ENCODE peak calls at places on chromosomes 2 and 18, in four cellular contexts. One of them, this sample, is unnamed.

GRCh38 chr2:98775146-98775988 is 44.4 kb upstream of the MGAT4A start:
- DNase-seq in SK-N-SH: no peak
- DNase-seq in GM12878: no peak
- DNase-seq in H1: no peak
- DNase-seq in this sample: no peak

GRCh38 chr2:20421988-20422678 is 24.7 kb upstream of the RHOB start:
- DNase-seq in SK-N-SH: no peak
- DNase-seq in GM12878: no peak
- DNase-seq in H1: no peak
- DNase-seq in this sample: no peak

GRCh38 chr2:88230912-88231311 is 60.8 kb downstream of the THNSL2 start:
- DNase-seq in SK-N-SH: no peak
- DNase-seq in GM12878: no peak
- DNase-seq in H1: no peak
- DNase-seq in this sample: no peak

GRCh38 chr18:2237706-2238105 is 333.6 kb downstream of the METTL4 start:
- DNase-seq in SK-N-SH: no peak
- DNase-seq in GM12878: no peak
- DNase-seq in H1: no peak
- DNase-seq in this sample: no peak

GRCh38 chr18:11981633-11982366 is 493 bp downstream of the IMPA2 start:
- DNase-seq in SK-N-SH: no peak
- DNase-seq in GM12878: no peak
- DNase-seq in H1: peak; percentile 62
- DNase-seq in this sample: peak; percentile 92

GRCh38 chr2:169221745-169222369 is 140.5 kb downstream of the LRP2 start:
- DNase-seq in SK-N-SH: peak; percentile 14
- DNase-seq in GM12878: no peak
- DNase-seq in H1: no peak
- DNase-seq in this sample: no peak

GRCh38 chr2:40611196-40611595 is 159.3 kb upstream of the SLC8A1 start:
- DNase-seq in SK-N-SH: no peak
- DNase-seq in GM12878: no peak
- DNase-seq in H1: no peak
- DNase-seq in this sample: no peak

GRCh38 chr2:7916670-7917069 is 765.2 kb upstream of the ID2 start:
- DNase-seq in SK-N-SH: no peak
- DNase-seq in GM12878: no peak
- DNase-seq in H1: no peak
- DNase-seq in this sample: no peak

GRCh38 chr18:41351430-41351829 is 603.6 kb upstream of the PIK3C3 start:
- DNase-seq in SK-N-SH: no peak
- DNase-seq in GM12878: no peak
- DNase-seq in H1: no peak
- DNase-seq in this sample: peak; percentile 65

GRCh38 chr2:112784199-112785189 is at the start of gene IL1A:
- DNase-seq in SK-N-SH: no peak
- DNase-seq in GM12878: no peak
- DNase-seq in H1: no peak
- DNase-seq in this sample: no peak

GRCh38 chr2:201852462-201852861 is 46.1 kb downstream of the CDK15 start:
- DNase-seq in SK-N-SH: no peak
- DNase-seq in GM12878: no peak
- DNase-seq in H1: no peak
- DNase-seq in this sample: no peak

GRCh38 chr2:127508025-127508620 is 18.2 kb downstream of the IWS1 start:
- DNase-seq in SK-N-SH: no peak
- DNase-seq in GM12878: no peak
- DNase-seq in H1: no peak
- DNase-seq in this sample: no peak

GRCh38 chr18:10062292-10062940 is 148.6 kb downstream of the VAPA start:
- DNase-seq in SK-N-SH: peak; percentile 56
- DNase-seq in GM12878: no peak
- DNase-seq in H1: no peak
- DNase-seq in this sample: no peak

GRCh38 chr18:23380817-23381216 is 72.3 kb upstream of the RIOK3 start:
- DNase-seq in SK-N-SH: no peak
- DNase-seq in GM12878: no peak
- DNase-seq in H1: no peak
- DNase-seq in this sample: no peak

GRCh38 chr2:75174519-75174918 is 24.8 kb downstream of the TACR1 start:
- DNase-seq in SK-N-SH: no peak
- DNase-seq in GM12878: no peak
- DNase-seq in H1: no peak
- DNase-seq in this sample: no peak

GRCh38 chr2:134407154-134407890 is 153.4 kb downstream of the MGAT5 start:
- DNase-seq in SK-N-SH: no peak
- DNase-seq in GM12878: no peak
- DNase-seq in H1: no peak
- DNase-seq in this sample: no peak

GRCh38 chr2:112712903-112713584 is 7.8 kb upstream of the NT5DC4 start:
- DNase-seq in SK-N-SH: no peak
- DNase-seq in GM12878: no peak
- DNase-seq in H1: peak; percentile 42
- DNase-seq in this sample: peak; percentile 75

GRCh38 chr2:172082105-172082943 is 3.0 kb upstream of the DLX1 start:
- DNase-seq in SK-N-SH: peak; percentile 36
- DNase-seq in GM12878: no peak
- DNase-seq in H1: no peak
- DNase-seq in this sample: no peak

GRCh38 chr18:58495634-58496033 is 133.3 kb downstream of the ALPK2 start:
- DNase-seq in SK-N-SH: no peak
- DNase-seq in GM12878: peak; percentile 56
- DNase-seq in H1: no peak
- DNase-seq in this sample: no peak

GRCh38 chr2:25159947-25160346 is 8.4 kb downstream of the POMC start:
- DNase-seq in SK-N-SH: peak; percentile 91
- DNase-seq in GM12878: no peak
- DNase-seq in H1: peak; percentile 54
- DNase-seq in this sample: no peak

GRCh38 chr2:39099820-39100728 is 20.8 kb downstream of the SOS1 start:
- DNase-seq in SK-N-SH: no peak
- DNase-seq in GM12878: no peak
- DNase-seq in H1: no peak
- DNase-seq in this sample: no peak

GRCh38 chr2:161434127-161434526 is 18.0 kb downstream of the TBR1 start:
- DNase-seq in SK-N-SH: no peak
- DNase-seq in GM12878: no peak
- DNase-seq in H1: no peak
- DNase-seq in this sample: no peak

GRCh38 chr2:102486941-102487702 is 14.1 kb downstream of the SLC9A4 start:
- DNase-seq in SK-N-SH: no peak
- DNase-seq in GM12878: no peak
- DNase-seq in H1: no peak
- DNase-seq in this sample: no peak

GRCh38 chr2:43293744-43294695 is 67.6 kb upstream of the ZFP36L2 start:
- DNase-seq in SK-N-SH: no peak
- DNase-seq in GM12878: peak; percentile 90
- DNase-seq in H1: no peak
- DNase-seq in this sample: peak; percentile 99

GRCh38 chr2:160298960-160299359 is 98.9 kb upstream of the ITGB6 start:
- DNase-seq in SK-N-SH: no peak
- DNase-seq in GM12878: no peak
- DNase-seq in H1: no peak
- DNase-seq in this sample: no peak

GRCh38 chr2:102618452-102619413 is 620 bp upstream of the SLC9A2 start:
- DNase-seq in SK-N-SH: no peak
- DNase-seq in GM12878: no peak
- DNase-seq in H1: peak; percentile 69
- DNase-seq in this sample: no peak

GRCh38 chr18:48452863-48453323 is 43.7 kb upstream of the ZBTB7C start:
- DNase-seq in SK-N-SH: no peak
- DNase-seq in GM12878: no peak
- DNase-seq in H1: no peak
- DNase-seq in this sample: peak; percentile 85

GRCh38 chr18:48842259-48843061 is 108.3 kb downstream of the SMAD7 start:
- DNase-seq in SK-N-SH: no peak
- DNase-seq in GM12878: no peak
- DNase-seq in H1: no peak
- DNase-seq in this sample: no peak

GRCh38 chr2:36397728-36398413 is 42.3 kb downstream of the CRIM1 start:
- DNase-seq in SK-N-SH: no peak
- DNase-seq in GM12878: no peak
- DNase-seq in H1: no peak
- DNase-seq in this sample: peak; percentile 71

GRCh38 chr2:15539999-15540398 is 21.1 kb downstream of the NBAS start:
- DNase-seq in SK-N-SH: no peak
- DNase-seq in GM12878: no peak
- DNase-seq in H1: no peak
- DNase-seq in this sample: no peak

GRCh38 chr2:127623388-127624320 is 22.3 kb upstream of the GPR17 start:
- DNase-seq in SK-N-SH: peak; percentile 17
- DNase-seq in GM12878: no peak
- DNase-seq in H1: no peak
- DNase-seq in this sample: no peak

GRCh38 chr2:138846216-138846821 is 66.1 kb upstream of the NXPH2 start:
- DNase-seq in SK-N-SH: peak; percentile 47
- DNase-seq in GM12878: no peak
- DNase-seq in H1: no peak
- DNase-seq in this sample: peak; percentile 34

GRCh38 chr18:61764381-61764780 is 128.4 kb downstream of the RNF152 start:
- DNase-seq in SK-N-SH: no peak
- DNase-seq in GM12878: peak; percentile 24
- DNase-seq in H1: no peak
- DNase-seq in this sample: no peak

GRCh38 chr2:224359569-224359968 is 42.3 kb downstream of the FAM124B start:
- DNase-seq in SK-N-SH: peak; percentile 55
- DNase-seq in GM12878: no peak
- DNase-seq in H1: peak; percentile 65
- DNase-seq in this sample: peak; percentile 16
- TF ChIP-seq TCF12 in SK-N-SH: no peak
- TF ChIP-seq TCF12 in GM12878: no peak
- TF ChIP-seq TCF12 in H1: no peak
- TF ChIP-seq TCF12 in this sample: no peak

GRCh38 chr2:33458248-33458819 is 18.1 kb upstream of the RASGRP3 start:
- DNase-seq in SK-N-SH: no peak
- DNase-seq in GM12878: no peak
- DNase-seq in H1: no peak
- DNase-seq in this sample: no peak

GRCh38 chr2:33459745-33460144 is 16.7 kb upstream of the RASGRP3 start:
- DNase-seq in SK-N-SH: no peak
- DNase-seq in GM12878: no peak
- DNase-seq in H1: no peak
- DNase-seq in this sample: no peak

GRCh38 chr2:33452545-33452944 is 23.9 kb upstream of the RASGRP3 start:
- DNase-seq in SK-N-SH: no peak
- DNase-seq in GM12878: no peak
- DNase-seq in H1: no peak
- DNase-seq in this sample: no peak

GRCh38 chr2:33453905-33454479 is 22.5 kb upstream of the RASGRP3 start:
- DNase-seq in SK-N-SH: no peak
- DNase-seq in GM12878: no peak
- DNase-seq in H1: no peak
- DNase-seq in this sample: no peak

GRCh38 chr2:33457588-33458247 is 18.7 kb upstream of the RASGRP3 start:
- DNase-seq in SK-N-SH: no peak
- DNase-seq in GM12878: no peak
- DNase-seq in H1: no peak
- DNase-seq in this sample: no peak
- TF ChIP-seq TCF12 in SK-N-SH: no peak
- TF ChIP-seq TCF12 in GM12878: no peak
- TF ChIP-seq TCF12 in H1: no peak
- TF ChIP-seq TCF12 in this sample: no peak

GRCh38 chr2:182894174-182894573 is 27.7 kb upstream of the FRZB start:
- DNase-seq in SK-N-SH: no peak
- DNase-seq in GM12878: no peak
- DNase-seq in H1: no peak
- DNase-seq in this sample: no peak

GRCh38 chr2:182895169-182895568 is 28.7 kb upstream of the FRZB start:
- DNase-seq in SK-N-SH: no peak
- DNase-seq in GM12878: no peak
- DNase-seq in H1: no peak
- DNase-seq in this sample: no peak

GRCh38 chr2:182895798-182896197 is 29.4 kb upstream of the FRZB start:
- DNase-seq in SK-N-SH: no peak
- DNase-seq in GM12878: no peak
- DNase-seq in H1: no peak
- DNase-seq in this sample: no peak

GRCh38 chr2:182898718-182899117 is 32.3 kb upstream of the FRZB start:
- DNase-seq in SK-N-SH: no peak
- DNase-seq in GM12878: no peak
- DNase-seq in H1: no peak
- DNase-seq in this sample: no peak

GRCh38 chr2:182897137-182897536 is 30.7 kb upstream of the FRZB start:
- DNase-seq in SK-N-SH: no peak
- DNase-seq in GM12878: no peak
- DNase-seq in H1: no peak
- DNase-seq in this sample: no peak
- TF ChIP-seq TCF12 in SK-N-SH: peak; percentile 75
- TF ChIP-seq TCF12 in GM12878: no peak
- TF ChIP-seq TCF12 in H1: no peak
- TF ChIP-seq TCF12 in this sample: no peak

DNA sequence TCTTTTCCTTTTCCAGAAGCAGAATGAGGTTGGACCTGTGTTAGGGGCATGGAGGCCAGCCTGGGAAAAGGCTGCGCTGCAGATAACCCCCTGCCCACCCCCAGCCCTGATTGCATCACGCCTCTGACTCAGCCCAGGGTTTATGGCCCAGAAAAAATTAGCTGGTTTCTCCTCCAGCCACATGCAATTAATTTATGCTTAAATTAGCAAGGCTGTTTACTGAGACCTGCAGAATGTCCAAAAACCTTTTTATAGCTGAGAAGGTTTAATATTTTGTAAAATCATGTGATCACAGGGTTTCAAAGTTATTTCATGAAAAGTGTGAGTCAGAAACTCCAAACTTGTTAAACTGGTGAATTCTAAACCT is 123.1 kb upstream of the HDAC4 start:
- DNase-seq in SK-N-SH: no peak
- DNase-seq in GM12878: no peak
- DNase-seq in H1: no peak
- DNase-seq in this sample: no peak
- TF ChIP-seq TCF12 in SK-N-SH: no peak
- TF ChIP-seq TCF12 in GM12878: no peak
- TF ChIP-seq TCF12 in H1: no peak
- TF ChIP-seq TCF12 in this sample: no peak

GRCh38 chr2:45554764-45555163 is 56.3 kb downstream of the SRBD1 start:
- DNase-seq in SK-N-SH: no peak
- DNase-seq in GM12878: no peak
- DNase-seq in H1: no peak
- DNase-seq in this sample: no peak
- TF ChIP-seq TCF12 in SK-N-SH: no peak
- TF ChIP-seq TCF12 in GM12878: no peak
- TF ChIP-seq TCF12 in H1: no peak
- TF ChIP-seq TCF12 in this sample: no peak

GRCh38 chr2:69549421-69549820 is 94.1 kb downstream of the AAK1 start:
- DNase-seq in SK-N-SH: no peak
- DNase-seq in GM12878: no peak
- DNase-seq in H1: no peak
- DNase-seq in this sample: no peak
- TF ChIP-seq TCF12 in SK-N-SH: peak; percentile 88
- TF ChIP-seq TCF12 in GM12878: no peak
- TF ChIP-seq TCF12 in H1: no peak
- TF ChIP-seq TCF12 in this sample: no peak